ENCODE peak calls at places on chromosomes 2 and 18, in five cellular contexts. Y is dermis microvascular lymphatic vessel endothelial cell; U is stimulated activated CD4-positive, alpha-beta T cell treated with anti-CD3 and anti-CD28 coated beads, Interleukin-2, amount 100 ng/mL, for 48 hours; X is fibroblast of lung; I is HS-5. Z is an unnamed sample.

GRCh38 chr2:383173-383572 is 95.3 kb upstream of the ALKAL2 start:
- DNase-seq in I (no peak), U (no peak), X (no peak), Y (no peak), Z (no peak)

GRCh38 chr18:36711014-36711725 is 117.6 kb downstream of the TPGS2 start:
- DNase-seq in I (no peak), Y (no peak), X (no peak), U (no peak), Z (no peak)

GRCh38 chr18:57352761-57353136 is 392 bp downstream of the ST8SIA3 start:
- DNase-seq in I (no peak), Y (no peak), U (no peak), X (no peak), Z (no peak)

GRCh38 chr2:98123286-98123685 is 36.3 kb downstream of the VWA3B start:
- DNase-seq in X (no peak), I (no peak), Y (no peak), U (no peak), Z (no peak)

GRCh38 chr2:37585295-37585908 is 86.0 kb downstream of the CDC42EP3 start:
- DNase-seq in I (no peak), Y (peak; percentile 52), U (no peak), X (peak; percentile 43), Z (peak; percentile 62)

GRCh38 chr18:10270160-10270571 is 184.3 kb upstream of the APCDD1 start:
- DNase-seq in Y (peak; percentile 97), U (no peak), X (peak; percentile 49), I (no peak), Z (no peak)

GRCh38 chr18:47881752-47882455 is 48.6 kb downstream of the SMAD2 start:
- DNase-seq in Y (no peak), U (no peak), X (peak; percentile 75), I (peak; percentile 30), Z (peak; percentile 77)

GRCh38 chr2:160279813-160280465 is 79.9 kb upstream of the ITGB6 start:
- DNase-seq in U (no peak), X (peak; percentile 62), I (peak; percentile 60), Y (peak; percentile 67), Z (peak; percentile 49)

GRCh38 chr2:239310401-239311061 is 90.3 kb downstream of the HDAC4 start:
- DNase-seq in I (no peak), X (no peak), Y (no peak), U (no peak), Z (no peak)

GRCh38 chr2:237456200-237456731 is 30.8 kb upstream of the MLPH start:
- DNase-seq in Y (peak; percentile 28), I (no peak), U (no peak), X (peak; percentile 91), Z (peak; percentile 96)

GRCh38 chr2:181025004-181025403 is 44.6 kb downstream of the UBE2E3 start:
- DNase-seq in Y (no peak), X (no peak), U (no peak), I (no peak), Z (no peak)

GRCh38 chr2:37794717-37795116 is 123.3 kb upstream of the CDC42EP3 start:
- DNase-seq in X (peak; percentile 45), I (no peak), U (no peak), Y (no peak), Z (no peak)